ENCODE peak calls at places on chromosomes 11 and 22, in four cellular contexts. Y is activated effector memory CD4-positive, alpha-beta T cell treated with Interleukin-2 at 50 U/mL for 16 hours; V is Calu3; R is anterior cingulate cortex. Q is an unnamed sample.

GRCh38 chr22:37675930-37676571 is 615 bp downstream of the LGALS1 start:
- DNase-seq in Y (no peak), V (peak), R (peak), Q (no peak)

GRCh38 chr22:40400173-40400572 is 29.8 kb downstream of the SGSM3 start:
- DNase-seq in R (no peak), Y (peak), V (no peak), Q (no peak)

GRCh38 chr11:92830382-92831148 is 138.9 kb upstream of the MTNR1B start:
- DNase-seq in V (no peak), Y (no peak), R (no peak), Q (peak)

GRCh38 chr22:28799834-28800307 is 498 bp downstream of the XBP1 start:
- DNase-seq in V (peak), R (no peak), Y (no peak), Q (no peak)

GRCh38 chr11:126387856-126388255 is 32.4 kb downstream of the ST3GAL4 start:
- DNase-seq in V (no peak), Y (no peak), R (no peak), Q (no peak)

GRCh38 chr11:75582461-75582934 is 20.4 kb downstream of the SERPINH1 start:
- DNase-seq in V (no peak), R (no peak), Y (no peak), Q (no peak)

GRCh38 chr22:27952779-27953178 is 33.7 kb upstream of the PITPNB start:
- DNase-seq in Y (no peak), V (no peak), R (no peak), Q (no peak)

GRCh38 chr22:36860438-36860820 is 377 bp upstream of the NCF4 start:
- DNase-seq in V (no peak), R (no peak), Y (no peak), Q (no peak)

GRCh38 chr11:13222285-13222684 is 55.3 kb upstream of the BMAL1 start:
- DNase-seq in R (no peak), V (no peak), Y (no peak), Q (no peak)

GRCh38 chr11:92192141-92192540 is 32.5 kb upstream of the FAT3 start:
- DNase-seq in R (no peak), V (no peak), Y (no peak), Q (no peak)

GRCh38 chr11:69155302-69156198 is at the start of gene SMIM38:
- DNase-seq in V (no peak), Y (no peak), R (peak), Q (no peak)

GRCh38 chr22:17814830-17815229 is 40.6 kb upstream of the BID start:
- DNase-seq in V (no peak), R (no peak), Y (no peak), Q (no peak)

GRCh38 chr11:28048812-28049211 is 59.1 kb downstream of the KIF18A start:
- DNase-seq in Y (no peak), V (no peak), R (no peak), Q (no peak)

GRCh38 chr11:9148035-9148434 is 56.6 kb upstream of the SCUBE2 start:
- DNase-seq in Y (no peak), R (no peak), V (no peak), Q (no peak)

GRCh38 chr11:69699213-69699612 is 4.6 kb downstream of the FGF19 start:
- DNase-seq in V (no peak), R (no peak), Y (no peak), Q (no peak)

GRCh38 chr11:73225001-73225686 is 7.1 kb downstream of the P2RY2 start:
- DNase-seq in R (no peak), V (no peak), Y (no peak), Q (no peak)

GRCh38 chr11:83682645-83682973 is 396.4 kb upstream of the CCDC90B start:
- DNase-seq in R (no peak), Y (no peak), V (no peak), Q (no peak)

GRCh38 chr11:71485466-71485865 is 32.5 kb downstream of the NADSYN1 start:
- DNase-seq in Y (no peak), V (no peak), R (no peak), Q (no peak)

GRCh38 chr22:42805016-42805997 is 51.8 kb downstream of the ARFGAP3 start:
- DNase-seq in V (peak), R (peak), Y (no peak), Q (no peak)

GRCh38 chr22:39244496-39245129 is at the start of gene PDGFB:
- DNase-seq in Y (no peak), V (peak), R (no peak), Q (no peak)

GRCh38 chr11:120131941-120132644 is 5.8 kb downstream of the TRIM29 start:
- DNase-seq in R (no peak), Y (no peak), V (no peak), Q (no peak)

GRCh38 chr11:68020575-68020974 is 9.9 kb upstream of the NDUFS8 start:
- DNase-seq in Y (no peak), R (no peak), V (peak), Q (peak)

GRCh38 chr11:119371778-119372182 is 9.7 kb downstream of the USP2 start:
- DNase-seq in V (no peak), Y (no peak), R (peak), Q (no peak)

GRCh38 chr11:100612766-100613165 is 74.3 kb upstream of the ARHGAP42 start:
- DNase-seq in Y (no peak), R (no peak), V (no peak), Q (no peak)

GRCh38 chr11:117950999-117951961 is 22.1 kb upstream of the TMPRSS13 start:
- DNase-seq in R (no peak), V (no peak), Y (peak), Q (no peak)

GRCh38 chr11:128392259-128392658 is 195.1 kb downstream of the ETS1 start:
- DNase-seq in Y (no peak), R (no peak), V (no peak), Q (no peak)

GRCh38 chr11:94521684-94522083 is 9.4 kb downstream of the C11orf97 start:
- DNase-seq in Y (no peak), R (no peak), V (no peak), Q (peak)

GRCh38 chr11:117638913-117639543 is 158.0 kb downstream of the DSCAML1 start:
- DNase-seq in Y (no peak), V (no peak), R (no peak), Q (no peak)

GRCh38 chr11:106186630-106187029 is 109.2 kb downstream of the AASDHPPT start:
- DNase-seq in V (no peak), Y (no peak), R (no peak), Q (no peak)

GRCh38 chr11:114229062-114229450 is 67.1 kb upstream of the NNMT start:
- DNase-seq in Y (no peak), V (no peak), R (peak), Q (peak)

GRCh38 chr22:48796295-48797015 is 1031.2 kb downstream of the BRD1 start:
- DNase-seq in Y (no peak), R (no peak), V (no peak), Q (no peak)

GRCh38 chr11:64459016-64459415 is 100.1 kb downstream of the RPS6KA4 start:
- DNase-seq in V (no peak), R (no peak), Y (no peak), Q (no peak)

GRCh38 chr22:41193829-41194228 is 11.3 kb upstream of the L3MBTL2 start:
- DNase-seq in Y (no peak), R (no peak), V (no peak), Q (no peak)

GRCh38 chr11:111403021-111403725 is 24.1 kb upstream of the POU2AF1 start:
- DNase-seq in Y (no peak), R (no peak), V (no peak), Q (no peak)

GRCh38 chr22:32649515-32650200 is 151.8 kb upstream of the TIMP3 start:
- DNase-seq in Y (no peak), R (no peak), V (no peak), Q (no peak)